ENCODE peak calls at places on chromosomes 5 and 9, in six cellular contexts. One of them, this sample, is unnamed.

GRCh38 chr5:132001647-132002561 is 9.6 kb downstream of the ACSL6 start:
- DNase-seq in tibial artery: no peak
- DNase-seq in CD4-positive, alpha-beta T cell: no peak
- DNase-seq in breast epithelium: no peak
- DNase-seq in heart left ventricle: no peak
- DNase-seq in stomach: no peak
- DNase-seq in this sample: no peak

GRCh38 chr9:129673602-129674001 is 8.2 kb downstream of the PRRX2 start:
- DNase-seq in tibial artery: no peak
- DNase-seq in CD4-positive, alpha-beta T cell: no peak
- DNase-seq in breast epithelium: no peak
- DNase-seq in heart left ventricle: no peak
- DNase-seq in stomach: no peak
- DNase-seq in this sample: no peak

GRCh38 chr9:132068604-132069003 is 11.1 kb downstream of the MED27 start:
- DNase-seq in tibial artery: no peak
- DNase-seq in CD4-positive, alpha-beta T cell: no peak
- DNase-seq in breast epithelium: no peak
- DNase-seq in heart left ventricle: no peak
- DNase-seq in stomach: no peak
- DNase-seq in this sample: no peak

GRCh38 chr5:119221330-119221729 is 134.5 kb upstream of the TNFAIP8 start:
- DNase-seq in tibial artery: no peak
- DNase-seq in CD4-positive, alpha-beta T cell: no peak
- DNase-seq in breast epithelium: no peak
- DNase-seq in heart left ventricle: no peak
- DNase-seq in stomach: no peak
- DNase-seq in this sample: no peak

GRCh38 chr5:149422429-149423286 is 43.6 kb upstream of the IL17B start:
- DNase-seq in tibial artery: peak; percentile 81
- DNase-seq in CD4-positive, alpha-beta T cell: no peak
- DNase-seq in breast epithelium: no peak
- DNase-seq in heart left ventricle: peak; percentile 85
- DNase-seq in stomach: no peak
- DNase-seq in this sample: no peak

GRCh38 chr9:96176901-96177718 is 124.9 kb downstream of the HSD17B3 start:
- DNase-seq in tibial artery: no peak
- DNase-seq in CD4-positive, alpha-beta T cell: no peak
- DNase-seq in breast epithelium: no peak
- DNase-seq in heart left ventricle: no peak
- DNase-seq in stomach: peak; percentile 74
- DNase-seq in this sample: no peak

GRCh38 chr5:9714187-9714586 is 84.0 kb upstream of the TAS2R1 start:
- DNase-seq in tibial artery: no peak
- DNase-seq in CD4-positive, alpha-beta T cell: no peak
- DNase-seq in breast epithelium: no peak
- DNase-seq in heart left ventricle: no peak
- DNase-seq in stomach: no peak
- DNase-seq in this sample: no peak

GRCh38 chr9:34252670-34253459 is 74.0 kb downstream of the UBAP1 start:
- DNase-seq in tibial artery: peak; percentile 78
- DNase-seq in CD4-positive, alpha-beta T cell: peak; percentile 57
- DNase-seq in breast epithelium: peak; percentile 63
- DNase-seq in heart left ventricle: no peak
- DNase-seq in stomach: no peak
- DNase-seq in this sample: peak; percentile 79

GRCh38 chr5:2227433-2227832 is 344.7 kb upstream of the IRX4 start:
- DNase-seq in tibial artery: no peak
- DNase-seq in CD4-positive, alpha-beta T cell: no peak
- DNase-seq in breast epithelium: no peak
- DNase-seq in heart left ventricle: no peak
- DNase-seq in stomach: no peak
- DNase-seq in this sample: no peak

GRCh38 chr9:131707677-131708612 is 31.9 kb downstream of the RAPGEF1 start:
- DNase-seq in tibial artery: no peak
- DNase-seq in CD4-positive, alpha-beta T cell: no peak
- DNase-seq in breast epithelium: no peak
- DNase-seq in heart left ventricle: peak; percentile 75
- DNase-seq in stomach: peak; percentile 56
- DNase-seq in this sample: peak; percentile 23

GRCh38 chr9:130927995-130928900 is 10.8 kb downstream of the FIBCD1 start:
- DNase-seq in tibial artery: no peak
- DNase-seq in CD4-positive, alpha-beta T cell: no peak
- DNase-seq in breast epithelium: no peak
- DNase-seq in heart left ventricle: peak; percentile 81
- DNase-seq in stomach: peak; percentile 80
- DNase-seq in this sample: no peak

GRCh38 chr5:10528056-10528816 is 35.6 kb upstream of the ANKRD33B start:
- DNase-seq in tibial artery: peak; percentile 19
- DNase-seq in CD4-positive, alpha-beta T cell: no peak
- DNase-seq in breast epithelium: no peak
- DNase-seq in heart left ventricle: no peak
- DNase-seq in stomach: no peak
- DNase-seq in this sample: no peak

GRCh38 chr5:166117062-166117743 is 2174.2 kb upstream of the WWC1 start:
- DNase-seq in tibial artery: no peak
- DNase-seq in CD4-positive, alpha-beta T cell: no peak
- DNase-seq in breast epithelium: no peak
- DNase-seq in heart left ventricle: no peak
- DNase-seq in stomach: no peak
- DNase-seq in this sample: no peak

GRCh38 chr5:139404484-139404840 is 573 bp upstream of the SPATA24 start:
- DNase-seq in tibial artery: no peak
- DNase-seq in CD4-positive, alpha-beta T cell: no peak
- DNase-seq in breast epithelium: no peak
- DNase-seq in heart left ventricle: no peak
- DNase-seq in stomach: no peak
- DNase-seq in this sample: peak; percentile 30

GRCh38 chr9:124661184-124661755 is 109.8 kb downstream of the NR6A1 start:
- DNase-seq in tibial artery: no peak
- DNase-seq in CD4-positive, alpha-beta T cell: no peak
- DNase-seq in breast epithelium: no peak
- DNase-seq in heart left ventricle: no peak
- DNase-seq in stomach: no peak
- DNase-seq in this sample: no peak

GRCh38 chr5:14309864-14310531 is 166.9 kb downstream of the TRIO start:
- DNase-seq in tibial artery: no peak
- DNase-seq in CD4-positive, alpha-beta T cell: no peak
- DNase-seq in breast epithelium: no peak
- DNase-seq in heart left ventricle: no peak
- DNase-seq in stomach: peak; percentile 64
- DNase-seq in this sample: no peak

GRCh38 chr5:90547072-90547536 is 11.5 kb upstream of the ADGRV1 start:
- DNase-seq in tibial artery: no peak
- DNase-seq in CD4-positive, alpha-beta T cell: no peak
- DNase-seq in breast epithelium: no peak
- DNase-seq in heart left ventricle: no peak
- DNase-seq in stomach: no peak
- DNase-seq in this sample: no peak

GRCh38 chr5:9546973-9547947 is 1.4 kb upstream of the SEMA5A start:
- DNase-seq in tibial artery: no peak
- DNase-seq in CD4-positive, alpha-beta T cell: no peak
- DNase-seq in breast epithelium: no peak
- DNase-seq in heart left ventricle: peak; percentile 67
- DNase-seq in stomach: no peak
- DNase-seq in this sample: no peak

GRCh38 chr5:154493274-154493673 is 15.2 kb upstream of the HAND1 start:
- DNase-seq in tibial artery: peak; percentile 40
- DNase-seq in CD4-positive, alpha-beta T cell: peak; percentile 15
- DNase-seq in breast epithelium: no peak
- DNase-seq in heart left ventricle: no peak
- DNase-seq in stomach: no peak
- DNase-seq in this sample: no peak

GRCh38 chr5:134524826-134525686 is at the start of gene JADE2:
- DNase-seq in tibial artery: peak; percentile 90
- DNase-seq in CD4-positive, alpha-beta T cell: peak; percentile 85
- DNase-seq in breast epithelium: peak; percentile 76
- DNase-seq in heart left ventricle: peak; percentile 86
- DNase-seq in stomach: peak; percentile 75
- DNase-seq in this sample: peak; percentile 86
- TF ChIP-seq CTCF in tibial artery: no peak
- TF ChIP-seq CTCF in CD4-positive, alpha-beta T cell: no peak
- TF ChIP-seq CTCF in breast epithelium: no peak
- TF ChIP-seq CTCF in heart left ventricle: no peak
- TF ChIP-seq CTCF in stomach: no peak
- TF ChIP-seq CTCF in this sample: no peak

GRCh38 chr5:56101180-56101579 is 106.4 kb upstream of the IL6ST start:
- DNase-seq in tibial artery: no peak
- DNase-seq in CD4-positive, alpha-beta T cell: no peak
- DNase-seq in breast epithelium: no peak
- DNase-seq in heart left ventricle: no peak
- DNase-seq in stomach: no peak
- DNase-seq in this sample: no peak

GRCh38 chr5:56097055-56097454 is 102.3 kb upstream of the IL6ST start:
- DNase-seq in tibial artery: no peak
- DNase-seq in CD4-positive, alpha-beta T cell: no peak
- DNase-seq in breast epithelium: no peak
- DNase-seq in heart left ventricle: no peak
- DNase-seq in stomach: no peak
- DNase-seq in this sample: no peak

GRCh38 chr5:56102885-56103284 is 108.1 kb upstream of the IL6ST start:
- DNase-seq in tibial artery: no peak
- DNase-seq in CD4-positive, alpha-beta T cell: no peak
- DNase-seq in breast epithelium: no peak
- DNase-seq in heart left ventricle: no peak
- DNase-seq in stomach: no peak
- DNase-seq in this sample: no peak

GRCh38 chr5:56099346-56099745 is 104.6 kb upstream of the IL6ST start:
- DNase-seq in tibial artery: no peak
- DNase-seq in CD4-positive, alpha-beta T cell: no peak
- DNase-seq in breast epithelium: no peak
- DNase-seq in heart left ventricle: no peak
- DNase-seq in stomach: no peak
- DNase-seq in this sample: no peak

DNA sequence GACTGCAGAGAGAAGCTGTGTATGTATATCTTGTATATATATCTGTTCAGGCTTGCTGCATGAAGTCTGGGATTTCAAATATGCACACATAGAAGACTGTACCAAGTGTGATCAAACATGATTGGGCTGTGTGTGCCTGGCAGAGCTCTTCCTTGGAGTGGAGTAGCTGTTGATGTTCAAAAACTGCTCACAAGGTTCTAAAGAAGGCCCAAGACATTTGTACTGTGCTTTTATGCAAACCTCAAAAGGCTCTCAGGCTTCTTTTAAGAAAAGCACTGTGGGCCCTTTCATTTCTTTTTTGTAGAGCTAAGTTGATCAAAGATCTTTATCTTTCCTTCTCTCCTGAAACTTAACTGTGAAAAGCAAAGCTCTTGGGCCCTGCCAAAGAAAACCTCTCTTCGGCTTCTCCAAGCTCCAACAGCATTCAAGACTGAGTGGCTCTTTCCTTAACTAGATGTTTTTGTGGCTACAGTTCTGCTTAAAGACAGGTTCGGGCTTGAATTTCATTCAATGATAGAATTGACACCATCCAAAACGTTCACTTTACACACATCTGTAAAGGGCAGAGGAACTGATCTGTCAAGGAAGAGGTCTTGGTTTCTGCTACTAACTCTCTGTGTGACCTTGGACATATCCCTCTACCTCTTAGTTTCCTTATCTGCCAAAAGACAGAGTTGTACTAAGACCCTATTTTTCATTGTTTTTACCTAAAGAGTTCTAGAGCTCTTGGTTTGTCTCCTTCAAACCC is 105.8 kb upstream of the IL6ST start:
- DNase-seq in tibial artery: no peak
- DNase-seq in CD4-positive, alpha-beta T cell: no peak
- DNase-seq in breast epithelium: no peak
- DNase-seq in heart left ventricle: no peak
- DNase-seq in stomach: no peak
- DNase-seq in this sample: no peak
- TF ChIP-seq CTCF in tibial artery: no peak
- TF ChIP-seq CTCF in CD4-positive, alpha-beta T cell: no peak
- TF ChIP-seq CTCF in breast epithelium: no peak
- TF ChIP-seq CTCF in heart left ventricle: no peak
- TF ChIP-seq CTCF in stomach: no peak
- TF ChIP-seq CTCF in this sample: no peak

GRCh38 chr9:83185517-83186192 is 122.7 kb upstream of the RASEF start:
- DNase-seq in tibial artery: no peak
- DNase-seq in CD4-positive, alpha-beta T cell: no peak
- DNase-seq in breast epithelium: no peak
- DNase-seq in heart left ventricle: no peak
- DNase-seq in stomach: no peak
- DNase-seq in this sample: no peak
- TF ChIP-seq CTCF in tibial artery: no peak
- TF ChIP-seq CTCF in CD4-positive, alpha-beta T cell: no peak
- TF ChIP-seq CTCF in breast epithelium: no peak
- TF ChIP-seq CTCF in heart left ventricle: no peak
- TF ChIP-seq CTCF in stomach: no peak
- TF ChIP-seq CTCF in this sample: no peak

GRCh38 chr5:115349001-115349817 is 52.8 kb upstream of the CCDC112 start:
- DNase-seq in tibial artery: no peak
- DNase-seq in CD4-positive, alpha-beta T cell: no peak
- DNase-seq in breast epithelium: no peak
- DNase-seq in heart left ventricle: no peak
- DNase-seq in stomach: peak; percentile 36
- DNase-seq in this sample: no peak
- TF ChIP-seq CTCF in tibial artery: no peak
- TF ChIP-seq CTCF in CD4-positive, alpha-beta T cell: no peak
- TF ChIP-seq CTCF in breast epithelium: peak; percentile 17
- TF ChIP-seq CTCF in heart left ventricle: no peak
- TF ChIP-seq CTCF in stomach: no peak
- TF ChIP-seq CTCF in this sample: no peak

GRCh38 chr5:169289520-169289919 is 11.4 kb downstream of the SLIT3 start:
- DNase-seq in tibial artery: no peak
- DNase-seq in CD4-positive, alpha-beta T cell: no peak
- DNase-seq in breast epithelium: no peak
- DNase-seq in heart left ventricle: no peak
- DNase-seq in stomach: no peak
- DNase-seq in this sample: no peak
- TF ChIP-seq CTCF in tibial artery: no peak
- TF ChIP-seq CTCF in CD4-positive, alpha-beta T cell: no peak
- TF ChIP-seq CTCF in breast epithelium: no peak
- TF ChIP-seq CTCF in heart left ventricle: no peak
- TF ChIP-seq CTCF in stomach: no peak
- TF ChIP-seq CTCF in this sample: no peak

DNA sequence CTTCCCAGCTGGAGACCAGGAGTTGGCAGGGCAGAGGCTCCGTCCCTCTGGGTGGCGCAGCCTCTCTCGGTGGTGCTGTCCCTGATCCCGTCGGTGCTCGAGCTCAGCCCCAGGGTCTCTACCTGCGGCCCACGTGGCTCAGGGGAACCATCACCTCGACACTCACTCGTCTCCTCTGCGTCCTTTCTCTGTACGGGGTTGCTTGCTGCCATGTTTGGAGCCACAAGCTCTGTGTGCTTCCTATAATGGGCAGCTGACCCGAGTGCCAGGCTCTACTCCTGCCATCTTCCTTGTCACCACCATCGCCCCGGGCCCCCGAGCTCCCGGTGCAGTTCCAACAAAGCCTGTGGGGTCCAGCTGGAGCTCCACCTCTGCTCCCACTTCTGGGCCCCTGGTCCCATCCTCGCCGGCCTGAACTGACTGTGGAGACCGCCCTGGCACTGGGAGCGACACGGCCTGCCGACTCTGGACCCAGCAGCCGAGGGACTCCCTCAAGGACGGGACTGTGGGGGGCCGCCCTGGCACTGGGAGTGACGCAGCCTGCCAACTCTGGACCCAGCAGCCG is 5.0 kb downstream of the FBXW5 start:
- DNase-seq in tibial artery: no peak
- DNase-seq in CD4-positive, alpha-beta T cell: no peak
- DNase-seq in breast epithelium: no peak
- DNase-seq in heart left ventricle: no peak
- DNase-seq in stomach: no peak
- DNase-seq in this sample: no peak
- TF ChIP-seq CTCF in tibial artery: no peak
- TF ChIP-seq CTCF in CD4-positive, alpha-beta T cell: no peak
- TF ChIP-seq CTCF in breast epithelium: no peak
- TF ChIP-seq CTCF in heart left ventricle: no peak
- TF ChIP-seq CTCF in stomach: no peak
- TF ChIP-seq CTCF in this sample: no peak